ENCODE peak calls at places on chromosomes 11 and 22, in seven cellular contexts. V, T, I, P, L, W and E are unnamed samples.

GRCh38 chr11:130215531-130216220 is 56.1 kb downstream of the ST14 start:
- DNase-seq in V (no peak), T (no peak), I (no peak), P (no peak), L (no peak), W (no peak), E (no peak)

GRCh38 chr11:4187055-4187988 is 92.7 kb downstream of the RRM1 start:
- DNase-seq in V (peak), T (peak), I (peak), P (peak), L (peak), W (no peak), E (peak)

GRCh38 chr22:31241200-31241599 is 29.1 kb downstream of the LIMK2 start:
- DNase-seq in V (peak), T (no peak), I (no peak), P (no peak), L (no peak), W (no peak), E (peak)

GRCh38 chr11:15969701-15970329 is 386.5 kb downstream of the SOX6 start:
- DNase-seq in V (peak), T (no peak), I (peak), P (no peak), L (no peak), W (peak), E (peak)

GRCh38 chr11:32905028-32905667 is 12.5 kb downstream of the QSER1 start:
- DNase-seq in V (peak), T (no peak), I (no peak), P (no peak), L (no peak), W (no peak), E (no peak)

GRCh38 chr11:128619540-128620305 is 32.4 kb upstream of the ETS1 start:
- DNase-seq in V (no peak), T (no peak), I (no peak), P (no peak), L (no peak), W (no peak), E (no peak)

GRCh38 chr11:65308281-65308891 is 6.3 kb upstream of the CDC42EP2 start:
- DNase-seq in V (peak), T (no peak), I (no peak), P (no peak), L (no peak), W (no peak), E (peak)

GRCh38 chr22:36234211-36234610 is 5.1 kb downstream of the APOL2 start:
- DNase-seq in V (no peak), T (no peak), I (no peak), P (no peak), L (no peak), W (no peak), E (no peak)

GRCh38 chr22:23828800-23829680 is 9.8 kb downstream of the DERL3 start:
- DNase-seq in V (no peak), T (no peak), I (no peak), P (no peak), L (no peak), W (no peak), E (no peak)

GRCh38 chr22:28075260-28075981 is 156.4 kb upstream of the PITPNB start:
- DNase-seq in V (peak), T (no peak), I (peak), P (no peak), L (peak), W (peak), E (peak)

GRCh38 chr22:29152045-29152380 is 53.7 kb upstream of the EMID1 start:
- DNase-seq in V (no peak), T (no peak), I (no peak), P (no peak), L (no peak), W (no peak), E (no peak)

GRCh38 chr11:133978816-133979215 is 22.0 kb upstream of the IGSF9B start:
- DNase-seq in V (no peak), T (no peak), I (no peak), P (no peak), L (no peak), W (no peak), E (no peak)

GRCh38 chr22:42895087-42895486 is 38.0 kb upstream of the ARFGAP3 start:
- DNase-seq in V (no peak), T (no peak), I (no peak), P (no peak), L (no peak), W (no peak), E (no peak)

GRCh38 chr11:10298342-10298741 is 4.3 kb upstream of the SBF2 start:
- DNase-seq in V (peak), T (no peak), I (no peak), P (no peak), L (peak), W (peak), E (peak)

DNA sequence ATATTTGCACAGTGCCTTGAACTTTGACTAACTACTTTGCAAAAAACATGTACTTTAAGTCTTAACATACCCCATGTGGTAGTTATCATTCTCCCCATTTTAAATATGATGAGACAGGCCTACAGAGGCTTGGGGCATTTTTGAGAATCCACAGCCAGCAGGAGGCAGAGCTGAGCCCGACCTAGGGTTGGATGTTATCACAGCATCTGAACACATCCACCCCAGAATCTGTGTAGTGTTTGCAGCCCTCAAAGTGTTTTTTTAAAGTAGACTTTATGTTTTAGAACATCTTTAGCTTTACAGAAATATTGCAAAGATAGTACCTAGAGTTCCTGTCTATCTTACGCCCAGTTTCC is 17.6 kb downstream of the OTOG start:
- DNase-seq in V (no peak), T (no peak), I (no peak), P (no peak), L (no peak), W (no peak), E (no peak)
- TF ChIP-seq CTCF in V (peak), T (peak), I (no peak), P (peak), L (no peak), W (no peak), E (peak)

DNA sequence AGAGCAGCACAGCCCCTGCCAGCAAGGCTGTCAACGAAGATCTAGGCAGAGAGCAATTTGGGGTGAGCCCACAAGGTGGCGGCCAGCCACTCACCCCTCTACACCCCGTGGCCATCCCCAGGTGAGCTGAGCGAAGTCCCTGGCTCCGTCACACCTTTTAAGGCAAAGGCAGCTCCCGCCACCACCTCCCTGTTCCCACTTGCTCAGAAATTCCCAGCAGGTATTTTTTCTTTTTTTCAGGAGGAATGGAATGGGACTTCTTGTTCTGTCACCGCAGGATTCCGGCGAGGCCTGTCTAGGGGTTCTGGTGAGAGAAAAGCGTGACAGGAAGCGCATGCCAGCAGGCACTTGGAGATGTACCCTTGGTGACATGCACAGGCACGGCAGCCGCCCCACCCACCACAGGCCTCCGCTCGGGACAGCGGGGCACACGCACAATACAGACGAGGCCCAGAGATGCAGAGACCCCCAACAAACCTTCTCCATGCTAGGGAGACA is 10.0 kb downstream of the RPL3 start:
- DNase-seq in V (no peak), T (no peak), I (no peak), P (no peak), L (no peak), W (no peak), E (no peak)
- TF ChIP-seq CTCF in V (peak), T (peak), I (peak), P (peak), L (peak), W (peak), E (peak)

DNA sequence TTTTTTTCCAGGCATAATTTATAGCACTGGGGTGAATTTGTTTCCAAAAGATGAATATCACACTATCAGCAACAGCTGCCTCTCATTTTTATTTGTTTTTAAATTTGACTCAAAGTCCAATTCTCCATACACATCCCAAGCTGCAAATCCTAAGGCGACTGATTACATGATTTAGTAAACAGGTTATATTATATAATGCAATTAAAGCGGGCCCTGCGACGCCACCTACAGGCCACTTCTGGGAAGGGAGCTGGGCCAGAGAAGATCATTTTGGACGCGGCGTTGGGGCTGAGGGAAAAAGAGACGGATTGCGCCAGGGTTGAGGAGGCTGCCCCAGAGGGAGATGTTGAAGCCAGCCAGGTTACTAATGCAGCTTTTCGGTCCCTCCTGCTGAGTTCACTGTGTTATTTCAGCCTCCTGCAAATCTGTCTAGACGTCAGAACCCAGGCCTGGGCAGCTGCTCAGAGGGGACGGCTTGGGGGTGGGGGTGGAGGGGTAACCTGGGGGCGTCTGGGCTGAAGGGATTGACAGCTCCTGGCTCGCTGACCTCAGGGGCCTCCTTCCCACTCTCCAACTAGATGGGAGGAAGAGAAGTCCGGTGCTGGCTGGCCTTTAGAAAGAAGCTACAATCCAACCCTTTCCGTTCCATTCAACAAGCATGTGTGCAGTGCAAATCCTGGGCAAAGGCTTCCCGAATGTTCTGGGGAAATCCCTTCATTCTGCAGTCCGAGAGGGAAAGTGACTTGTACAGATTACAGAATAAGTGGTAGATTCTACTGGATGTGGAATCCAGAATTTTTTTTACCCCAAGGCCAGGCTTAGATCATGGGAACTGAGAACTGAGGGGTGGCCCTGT is 150.1 kb downstream of the FEZ1 start:
- DNase-seq in V (peak), T (no peak), I (peak), P (peak), L (no peak), W (no peak), E (peak)
- TF ChIP-seq CTCF in V (peak), T (peak), I (peak), P (peak), L (peak), W (peak), E (peak)

GRCh38 chr11:67119577-67120391 is 721 bp downstream of the KDM2A start:
- DNase-seq in V (no peak), T (peak), I (no peak), P (peak), L (no peak), W (no peak), E (no peak)
- TF ChIP-seq CTCF in V (no peak), T (no peak), I (no peak), P (no peak), L (no peak), W (no peak), E (no peak)

GRCh38 chr11:2163428-2163978 is 2.5 kb upstream of the INS start:
- DNase-seq in V (no peak), T (no peak), I (no peak), P (no peak), L (no peak), W (no peak), E (no peak)
- TF ChIP-seq CTCF in V (no peak), T (no peak), I (no peak), P (no peak), L (no peak), W (no peak), E (no peak)

GRCh38 chr11:121321614-121322243 is 29.2 kb downstream of the SC5D start:
- DNase-seq in V (peak), T (peak), I (no peak), P (no peak), L (no peak), W (no peak), E (peak)
- TF ChIP-seq CTCF in V (peak), T (peak), I (peak), P (no peak), L (peak), W (no peak), E (peak)

DNA sequence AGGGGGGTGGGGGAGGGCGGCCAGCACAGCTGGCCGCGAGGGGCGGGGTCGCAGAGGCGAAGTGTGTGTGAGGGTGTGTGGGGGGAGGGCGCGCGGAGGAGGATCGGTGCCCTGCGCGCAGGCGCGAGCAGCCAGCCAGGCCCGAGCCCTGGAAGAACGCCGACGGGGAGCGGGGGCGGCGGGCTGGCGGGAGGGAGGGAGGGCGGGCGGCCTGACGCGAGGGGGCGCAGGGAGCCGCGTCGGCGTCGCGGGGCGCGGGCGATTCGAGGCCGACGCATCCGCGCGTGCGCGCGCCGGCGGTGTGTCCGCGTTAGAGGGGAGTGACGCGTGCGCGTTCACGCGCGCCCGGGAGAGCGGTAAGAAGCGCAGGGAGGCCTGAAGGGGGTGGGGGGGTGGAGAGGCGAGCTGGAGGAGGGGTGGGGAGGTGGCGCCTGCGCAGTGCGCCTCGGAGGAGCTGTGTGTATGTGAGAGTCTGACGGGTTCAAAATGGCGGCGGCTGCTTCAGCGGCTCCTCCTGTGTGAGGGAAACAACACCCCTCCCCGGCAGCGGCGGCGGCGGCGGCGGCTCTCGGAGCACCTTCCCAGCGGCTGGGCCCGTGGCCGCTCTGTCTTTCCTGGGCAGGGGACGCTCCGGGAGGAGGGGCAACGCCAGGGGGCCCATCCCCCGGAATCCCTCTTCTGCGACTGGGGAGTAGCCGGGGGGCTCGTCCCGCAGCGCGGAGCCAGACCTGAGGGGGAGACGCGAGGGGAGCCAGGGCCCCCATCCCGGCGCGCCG is at the start of gene KDM2A:
- DNase-seq in V (peak), T (peak), I (peak), P (peak), L (peak), W (peak), E (peak)
- TF ChIP-seq CTCF in V (no peak), T (no peak), I (no peak), P (peak), L (no peak), W (no peak), E (no peak)

GRCh38 chr11:57322881-57323467 is 1.8 kb downstream of the TNKS1BP1 start:
- DNase-seq in V (no peak), T (no peak), I (no peak), P (no peak), L (no peak), W (no peak), E (no peak)

GRCh38 chr11:57324154-57324885 is 432 bp downstream of the TNKS1BP1 start:
- DNase-seq in V (peak), T (no peak), I (no peak), P (peak), L (no peak), W (no peak), E (peak)

GRCh38 chr11:57324886-57325734 is at the start of gene TNKS1BP1:
- DNase-seq in V (peak), T (no peak), I (peak), P (peak), L (peak), W (peak), E (peak)

GRCh38 chr11:57321996-57322880 is 2.5 kb downstream of the TNKS1BP1 start:
- DNase-seq in V (peak), T (no peak), I (peak), P (peak), L (peak), W (peak), E (peak)

DNA sequence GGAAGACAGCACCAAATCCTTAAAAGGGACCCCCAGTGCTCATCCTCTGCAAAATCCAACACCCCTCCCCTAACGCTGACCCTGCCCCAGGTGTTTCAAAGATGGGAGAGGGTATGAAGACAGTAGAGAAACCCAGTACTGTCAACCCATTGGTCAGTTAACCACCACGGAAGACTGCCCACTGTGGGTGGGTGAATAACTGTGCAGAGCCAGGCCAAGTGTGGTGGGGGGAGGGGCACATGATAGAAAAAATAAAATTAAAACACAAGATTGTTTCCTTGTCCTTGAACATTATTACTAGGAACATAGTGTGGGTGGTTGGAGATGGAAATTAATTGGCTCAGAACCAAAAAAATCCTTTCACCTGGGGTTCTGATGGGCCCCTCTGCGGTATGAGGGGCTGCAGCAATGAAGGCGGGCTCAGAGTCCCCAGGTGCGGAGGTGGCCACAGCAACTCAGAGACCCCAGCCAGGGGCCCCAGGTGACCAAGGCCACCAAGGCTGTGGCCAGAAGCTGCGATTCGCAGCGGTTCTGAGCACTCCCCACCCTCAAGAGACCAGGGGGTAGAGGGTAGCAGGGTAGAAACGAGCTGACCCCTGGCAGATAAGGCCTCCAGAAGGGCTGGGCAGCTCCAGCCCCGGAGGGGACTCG is 1.1 kb downstream of the TNKS1BP1 start:
- DNase-seq in V (peak), T (no peak), I (no peak), P (no peak), L (no peak), W (no peak), E (peak)
- TF ChIP-seq CTCF in V (peak), T (no peak), I (peak), P (peak), L (peak), W (peak), E (peak)

GRCh38 chr11:67276821-67277230 is 10.6 kb downstream of the GRK2 start:
- DNase-seq in V (peak), T (no peak), I (no peak), P (no peak), L (no peak), W (no peak), E (peak)

GRCh38 chr11:67277231-67277961 is 11.1 kb downstream of the GRK2 start:
- DNase-seq in V (peak), T (no peak), I (no peak), P (no peak), L (no peak), W (no peak), E (peak)

GRCh38 chr11:67274768-67275605 is 8.7 kb downstream of the GRK2 start:
- DNase-seq in V (no peak), T (no peak), I (no peak), P (no peak), L (no peak), W (no peak), E (no peak)

GRCh38 chr11:67273260-67273990 is 7.2 kb downstream of the GRK2 start:
- DNase-seq in V (no peak), T (no peak), I (no peak), P (no peak), L (no peak), W (no peak), E (no peak)

GRCh38 chr11:67275606-67276409 is 9.5 kb downstream of the GRK2 start:
- DNase-seq in V (no peak), T (no peak), I (no peak), P (no peak), L (no peak), W (no peak), E (no peak)
- TF ChIP-seq CTCF in V (no peak), T (no peak), I (no peak), P (no peak), L (no peak), W (no peak), E (no peak)

GRCh38 chr22:17120281-17120680 is 879 bp downstream of the TMEM121B start:
- DNase-seq in V (peak), T (no peak), I (no peak), P (peak), L (no peak), W (no peak), E (peak)
- TF ChIP-seq CTCF in V (no peak), T (no peak), I (no peak), P (no peak), L (no peak), W (no peak), E (no peak)